ENCODE peak calls at places on chromosomes 13 and 19, in eight cellular contexts. X, V, Y, Q, U, B, C and R are unnamed samples.

GRCh38 chr19:38538793-38539528 is 78.8 kb downstream of the MAP4K1 start:
- DNase-seq in C (no peak), Q (no peak), B (peak; percentile 28), X (no peak), Y (no peak), U (no peak), V (no peak), R (no peak)

GRCh38 chr19:39778763-39779162 is at the start of gene LEUTX:
- DNase-seq in C (no peak), V (no peak), Y (no peak), B (no peak), U (no peak), Q (no peak), X (no peak), R (no peak)

GRCh38 chr13:40615619-40616018 is 50.8 kb downstream of the FOXO1 start:
- DNase-seq in Q (no peak), U (no peak), Y (no peak), B (no peak), V (no peak), C (no peak), X (no peak), R (no peak)

GRCh38 chr13:21759911-21760310 is 89.0 kb downstream of the FGF9 start:
- DNase-seq in C (no peak), U (no peak), B (no peak), Q (no peak), V (no peak), X (no peak), Y (no peak), R (no peak)

GRCh38 chr13:107585466-107585865 is 629.9 kb downstream of the LIG4 start:
- DNase-seq in V (no peak), U (no peak), Y (no peak), X (no peak), C (no peak), Q (no peak), B (no peak), R (no peak)

GRCh38 chr19:1647664-1648155 is 4.7 kb downstream of the TCF3 start:
- DNase-seq in V (no peak), C (no peak), U (no peak), Q (no peak), X (no peak), B (no peak), Y (no peak), R (no peak)

GRCh38 chr19:10730932-10731331 is 13.1 kb downstream of the DNM2 start:
- DNase-seq in B (no peak), Q (no peak), V (no peak), X (peak; percentile 80), Y (no peak), U (no peak), C (no peak), R (no peak)

GRCh38 chr13:28337196-28338045 is 157.5 kb downstream of the FLT1 start:
- DNase-seq in Q (no peak), C (peak; percentile 47), U (no peak), V (no peak), Y (no peak), B (peak; percentile 9), X (no peak), R (no peak)

GRCh38 chr13:63206431-63206830 is 1790.8 kb upstream of the PCDH20 start:
- DNase-seq in X (no peak), Y (no peak), V (no peak), C (no peak), U (no peak), B (no peak), Q (no peak), R (no peak)

GRCh38 chr19:48477696-48478338 is 8.6 kb downstream of the CYTH2 start:
- DNase-seq in X (no peak), C (no peak), Q (no peak), V (no peak), Y (no peak), B (no peak), U (no peak), R (no peak)

GRCh38 chr19:28494466-28494865 is 718.5 kb downstream of the UQCRFS1 start:
- DNase-seq in X (peak; percentile 20), Q (no peak), C (no peak), U (peak; percentile 5), B (no peak), Y (no peak), V (no peak), R (no peak)

GRCh38 chr13:30418075-30418715 is 4.1 kb upstream of the UBE2L5 start:
- DNase-seq in U (no peak), V (no peak), Q (no peak), X (no peak), C (no peak), B (no peak), Y (no peak), R (no peak)

GRCh38 chr13:101415358-101416174 is 742 bp downstream of the NALCN start:
- DNase-seq in X (no peak), U (no peak), B (no peak), Q (no peak), V (peak; percentile 16), C (no peak), Y (no peak), R (no peak)

GRCh38 chr19:45645068-45645630 is 6.0 kb upstream of the EML2 start:
- DNase-seq in U (no peak), X (no peak), Y (no peak), C (no peak), Q (no peak), V (no peak), B (no peak), R (no peak)

GRCh38 chr13:41611385-41611784 is 154.0 kb downstream of the RGCC start:
- DNase-seq in Y (no peak), C (no peak), B (no peak), U (no peak), V (no peak), Q (no peak), X (no peak), R (no peak)

GRCh38 chr13:48873598-48873997 is 102.1 kb upstream of the FNDC3A start:
- DNase-seq in C (no peak), Q (no peak), X (no peak), B (peak; percentile 62), V (peak; percentile 23), U (no peak), Y (no peak), R (no peak)

GRCh38 chr19:18503337-18503970 is 18.4 kb downstream of the ELL start:
- DNase-seq in V (no peak), Y (no peak), Q (no peak), X (peak; percentile 75), B (no peak), U (no peak), C (no peak), R (no peak)

GRCh38 chr19:29697523-29698261 is 17.4 kb downstream of the C19orf12 start:
- DNase-seq in C (no peak), V (no peak), X (peak; percentile 64), B (no peak), U (no peak), Q (no peak), Y (no peak), R (no peak)

GRCh38 chr13:57582032-57582431 is 49.5 kb upstream of the PCDH17 start:
- DNase-seq in Y (no peak), B (no peak), C (no peak), Q (no peak), V (peak; percentile 26), X (peak; percentile 58), U (no peak), R (no peak)
- TF ChIP-seq CTCF in Y (no peak), B (no peak), C (no peak), Q (no peak), V (peak; percentile 10), X (no peak), U (peak; percentile 24), R (no peak)

GRCh38 chr19:36378625-36379509 is at the start of gene ZFP14:
- DNase-seq in Q (peak; percentile 95), Y (peak; percentile 90), V (peak; percentile 94), C (peak; percentile 74), U (peak; percentile 80), X (peak; percentile 98), B (peak; percentile 93), R (peak; percentile 90)
- TF ChIP-seq CTCF in Q (peak; percentile 15), Y (peak; percentile 58), V (no peak), C (peak; percentile 32), U (no peak), X (no peak), B (peak; percentile 45), R (peak; percentile 16)

GRCh38 chr19:33224694-33225457 is 774 bp downstream of the SLC7A10 start:
- DNase-seq in X (no peak), U (no peak), V (no peak), Q (no peak), B (no peak), Y (no peak), C (no peak), R (no peak)

GRCh38 chr19:33226550-33227241 is 1.0 kb upstream of the SLC7A10 start:
- DNase-seq in U (no peak), Q (peak; percentile 24), X (no peak), Y (no peak), V (peak; percentile 78), B (no peak), C (no peak), R (no peak)

GRCh38 chr19:33227242-33227650 is 1.6 kb upstream of the SLC7A10 start:
- DNase-seq in Y (no peak), V (no peak), U (no peak), B (no peak), Q (no peak), X (no peak), C (no peak), R (no peak)

GRCh38 chr19:33227870-33228599 is 2.4 kb upstream of the SLC7A10 start:
- DNase-seq in X (no peak), U (no peak), V (no peak), B (no peak), C (no peak), Y (no peak), Q (no peak), R (no peak)

DNA sequence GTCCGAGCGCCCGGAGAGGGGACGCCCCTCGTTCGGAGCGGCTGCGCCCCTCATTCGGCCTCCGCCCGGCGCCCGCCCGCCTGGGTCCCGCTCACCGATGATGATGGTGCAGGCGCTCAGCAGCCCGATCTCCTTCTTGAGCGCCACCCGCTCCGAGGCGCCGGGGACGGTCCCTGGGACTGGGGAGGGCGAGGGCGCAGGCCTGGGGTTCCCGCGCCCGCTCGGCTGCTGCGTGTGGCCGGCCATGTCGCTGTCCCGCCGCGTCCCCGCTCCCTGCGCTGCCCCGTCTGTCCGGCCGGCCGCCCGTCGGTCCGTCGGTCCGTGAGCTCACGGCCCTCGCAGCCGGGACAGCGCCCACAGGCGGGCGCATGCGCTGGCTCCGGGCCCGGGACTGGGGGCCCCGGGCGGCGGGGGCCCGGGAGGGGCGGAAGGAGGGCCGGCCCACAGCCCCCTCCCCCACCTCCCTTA is at the start of gene SLC7A10:
- DNase-seq in Y (no peak), X (no peak), B (no peak), C (no peak), U (no peak), V (no peak), Q (no peak), R (no peak)
- TF ChIP-seq CTCF in Y (no peak), X (no peak), B (no peak), C (no peak), U (no peak), V (no peak), Q (no peak), R (no peak)

DNA sequence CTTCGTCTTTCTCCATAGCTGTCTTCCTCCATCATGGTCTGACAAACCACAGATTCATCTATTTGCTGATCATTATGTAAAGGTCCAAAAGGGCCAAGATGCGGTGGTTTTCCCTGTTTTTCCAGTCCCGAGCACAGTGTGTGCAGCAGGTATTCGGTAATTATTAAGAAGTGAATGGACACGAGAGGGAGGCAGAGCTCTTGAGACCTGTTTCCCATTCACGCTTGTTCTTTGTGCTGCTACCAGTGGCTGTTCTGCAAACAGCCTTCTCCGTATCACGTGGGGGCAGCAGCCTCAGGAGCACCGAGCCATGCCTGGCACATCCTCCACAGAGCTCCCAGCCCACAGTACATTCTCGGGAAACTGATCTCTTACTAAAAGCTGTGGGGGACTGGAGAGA is 50.3 kb downstream of the CCDC70 start:
- DNase-seq in C (no peak), V (no peak), B (no peak), Q (peak; percentile 54), Y (no peak), U (no peak), X (no peak), R (no peak)
- TF ChIP-seq CTCF in C (no peak), V (no peak), B (peak; percentile 20), Q (peak; percentile 41), Y (no peak), U (no peak), X (no peak), R (no peak)